ENCODE peak calls at places on chromosome 20, in ten cellular contexts. I, S, F, M, V, R, B, K, Q and J are unnamed samples.

GRCh38 chr20:23869520-23869919 is 10.0 kb downstream of the CST5 start:
- DNase-seq in I (no peak), S (no peak), F (no peak), M (no peak), V (no peak), R (no peak), B (no peak), K (no peak), Q (no peak), J (no peak)

GRCh38 chr20:64160118-64160517 is 4.1 kb upstream of the MYT1 start:
- DNase-seq in I (no peak), S (no peak), F (no peak), M (no peak), V (no peak), R (no peak), B (no peak), K (no peak), Q (no peak), J (no peak)

GRCh38 chr20:54062812-54063280 is 7.5 kb downstream of the BCAS1 start:
- DNase-seq in I (peak), S (no peak), F (no peak), M (no peak), V (peak), R (peak), B (no peak), K (no peak), Q (peak), J (no peak)

GRCh38 chr20:58481541-58482021 is 33.6 kb downstream of the APCDD1L start:
- DNase-seq in I (peak), S (no peak), F (peak), M (peak), V (peak), R (peak), B (no peak), K (peak), Q (peak), J (peak)

GRCh38 chr20:50344232-50345071 is 153.8 kb downstream of the CEBPB start:
- DNase-seq in I (peak), S (no peak), F (no peak), M (peak), V (no peak), R (no peak), B (no peak), K (no peak), Q (no peak), J (no peak)

GRCh38 chr20:50618537-50618936 is 72.8 kb downstream of the RIPOR3 start:
- DNase-seq in I (no peak), S (no peak), F (no peak), M (no peak), V (no peak), R (no peak), B (no peak), K (no peak), Q (no peak), J (no peak)

GRCh38 chr20:23237166-23237565 is 113.4 kb upstream of the NXT1 start:
- DNase-seq in I (no peak), S (no peak), F (no peak), M (no peak), V (no peak), R (no peak), B (no peak), K (no peak), Q (no peak), J (no peak)

GRCh38 chr20:25318471-25319240 is 70.8 kb downstream of the PYGB start:
- DNase-seq in I (no peak), S (no peak), F (no peak), M (peak), V (no peak), R (no peak), B (no peak), K (no peak), Q (no peak), J (no peak)

GRCh38 chr20:10469599-10469998 is 34.5 kb downstream of the SLX4IP start:
- DNase-seq in I (peak), S (peak), F (peak), M (no peak), V (peak), R (peak), B (peak), K (no peak), Q (peak), J (peak)

GRCh38 chr20:51955756-51956155 is 153.4 kb upstream of the SALL4 start:
- DNase-seq in I (no peak), S (peak), F (no peak), M (no peak), V (peak), R (peak), B (no peak), K (no peak), Q (no peak), J (no peak)

GRCh38 chr20:15654208-15654649 is 919.0 kb downstream of the KIF16B start:
- DNase-seq in I (peak), S (no peak), F (peak), M (no peak), V (peak), R (peak), B (peak), K (peak), Q (peak), J (peak)

GRCh38 chr20:21395666-21396044 is 1.7 kb downstream of the NKX2-4 start:
- DNase-seq in I (peak), S (no peak), F (no peak), M (no peak), V (no peak), R (no peak), B (no peak), K (no peak), Q (no peak), J (peak)

GRCh38 chr20:17928633-17929311 is 39.8 kb downstream of the SNX5 start:
- DNase-seq in I (peak), S (no peak), F (no peak), M (no peak), V (no peak), R (no peak), B (peak), K (no peak), Q (no peak), J (no peak)

GRCh38 chr20:20370087-20370575 is 2.2 kb downstream of the INSM1 start:
- DNase-seq in I (peak), S (no peak), F (no peak), M (no peak), V (no peak), R (no peak), B (no peak), K (no peak), Q (no peak), J (no peak)

GRCh38 chr20:44901972-44902371 is 7.9 kb upstream of the PABPC1L start:
- DNase-seq in I (no peak), S (no peak), F (no peak), M (no peak), V (peak), R (peak), B (no peak), K (no peak), Q (peak), J (no peak)

GRCh38 chr20:24163501-24163900 is 174.9 kb upstream of the GGTLC1 start:
- DNase-seq in I (no peak), S (no peak), F (no peak), M (no peak), V (no peak), R (no peak), B (no peak), K (no peak), Q (peak), J (no peak)

DNA sequence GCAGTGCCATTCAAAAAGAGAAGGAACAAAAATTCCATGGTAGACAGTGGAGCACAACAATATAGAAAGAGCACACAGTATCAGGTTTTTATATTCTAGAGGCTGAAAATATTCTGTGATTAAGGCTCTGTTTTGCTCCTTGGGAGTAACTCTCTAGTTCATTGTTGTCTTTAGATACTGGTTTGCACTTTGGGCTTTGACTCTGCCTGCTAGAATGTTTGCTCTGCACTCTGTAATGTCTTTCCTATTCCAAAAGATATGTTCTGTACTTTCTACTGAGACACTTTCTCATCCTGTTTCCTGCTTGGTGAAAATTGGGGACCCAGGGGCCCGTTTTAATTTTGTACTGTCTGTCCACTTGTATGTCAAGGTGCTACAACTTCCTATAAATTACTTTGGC is 564.7 kb downstream of the BMP2 start:
- DNase-seq in I (no peak), S (no peak), F (no peak), M (no peak), V (no peak), R (no peak), B (no peak), K (no peak), Q (no peak), J (no peak)
- TF ChIP-seq CTCF in I (no peak), S (no peak), F (no peak), M (no peak), V (no peak), R (no peak), B (no peak), K (no peak), Q (no peak), J (no peak)

GRCh38 chr20:40565681-40566040 is 123.4 kb downstream of the MAFB start:
- DNase-seq in I (peak), S (no peak), F (no peak), M (no peak), V (no peak), R (no peak), B (no peak), K (no peak), Q (no peak), J (no peak)
- TF ChIP-seq CTCF in I (peak), S (no peak), F (no peak), M (no peak), V (no peak), R (no peak), B (no peak), K (no peak), Q (no peak), J (no peak)

GRCh38 chr20:62580052-62580451 is 62.3 kb upstream of the SLCO4A1 start:
- DNase-seq in I (no peak), S (no peak), F (no peak), M (no peak), V (no peak), R (no peak), B (no peak), K (no peak), Q (no peak), J (no peak)
- TF ChIP-seq CTCF in I (no peak), S (no peak), F (no peak), M (no peak), V (no peak), R (no peak), B (no peak), K (no peak), Q (no peak), J (no peak)

GRCh38 chr20:13953227-13953626 is 37.2 kb downstream of the SEL1L2 start:
- DNase-seq in I (peak), S (no peak), F (no peak), M (no peak), V (no peak), R (no peak), B (no peak), K (no peak), Q (no peak), J (peak)
- TF ChIP-seq CTCF in I (peak), S (no peak), F (no peak), M (no peak), V (no peak), R (peak), B (no peak), K (peak), Q (no peak), J (peak)

GRCh38 chr20:362271-363254 is 15.7 kb downstream of the NRSN2 start:
- DNase-seq in I (peak), S (no peak), F (no peak), M (peak), V (peak), R (peak), B (peak), K (peak), Q (peak), J (no peak)
- TF ChIP-seq CTCF in I (peak), S (peak), F (no peak), M (peak), V (peak), R (peak), B (peak), K (peak), Q (peak), J (no peak)

GRCh38 chr20:46438156-46438750 is 31.8 kb upstream of the ELMO2 start:
- DNase-seq in I (peak), S (no peak), F (peak), M (no peak), V (peak), R (peak), B (no peak), K (peak), Q (peak), J (no peak)
- TF ChIP-seq CTCF in I (peak), S (peak), F (no peak), M (no peak), V (peak), R (peak), B (peak), K (peak), Q (peak), J (peak)

GRCh38 chr20:33732166-33732970 is 572 bp downstream of the ZNF341 start:
- DNase-seq in I (peak), S (no peak), F (no peak), M (peak), V (peak), R (peak), B (peak), K (peak), Q (peak), J (no peak)
- TF ChIP-seq CTCF in I (no peak), S (no peak), F (no peak), M (no peak), V (no peak), R (peak), B (peak), K (no peak), Q (no peak), J (no peak)

GRCh38 chr20:39829255-39829654 is 859.8 kb downstream of the MAFB start:
- DNase-seq in I (peak), S (no peak), F (peak), M (no peak), V (peak), R (peak), B (no peak), K (no peak), Q (no peak), J (peak)
- TF ChIP-seq CTCF in I (peak), S (peak), F (peak), M (no peak), V (peak), R (peak), B (no peak), K (no peak), Q (peak), J (peak)